ENCODE peak calls at places on chromosomes 13 and 19, in six cellular contexts. L, P, D, S, R and G are unnamed samples.

GRCh38 chr13:37288057-37288720 is 182.7 kb upstream of the CSNK1A1L start:
- DNase-seq in D (no peak), P (no peak), S (no peak), L (no peak), R (no peak), G (no peak)

GRCh38 chr13:77565635-77566034 is 30.1 kb downstream of the SCEL start:
- DNase-seq in P (no peak), R (no peak), S (no peak), L (no peak), D (no peak), G (no peak)

GRCh38 chr13:42615691-42616090 is 41.7 kb downstream of the TNFSF11 start:
- DNase-seq in P (no peak), L (no peak), S (no peak), R (no peak), D (no peak), G (no peak)

GRCh38 chr19:42412223-42412622 is 15.0 kb downstream of the LIPE start:
- DNase-seq in D (no peak), R (no peak), L (no peak), S (no peak), P (no peak), G (no peak)

GRCh38 chr13:36297259-36297599 is 385 bp downstream of the CCDC169 start:
- DNase-seq in S (no peak), L (no peak), P (no peak), D (no peak), R (no peak), G (no peak)

GRCh38 chr13:77345150-77345780 is 18.4 kb upstream of the MYCBP2 start:
- DNase-seq in D (no peak), P (no peak), L (no peak), R (no peak), S (no peak), G (no peak)

GRCh38 chr13:74883834-74884233 is 598.1 kb downstream of the TBC1D4 start:
- DNase-seq in S (no peak), R (no peak), D (no peak), P (no peak), L (no peak), G (no peak)

GRCh38 chr19:28567834-28568233 is 645.1 kb downstream of the UQCRFS1 start:
- DNase-seq in D (no peak), L (no peak), R (no peak), S (no peak), P (no peak), G (no peak)

GRCh38 chr19:7595466-7596133 is at the start of gene CAMSAP3:
- DNase-seq in D (peak; percentile 93), L (peak; percentile 31), P (no peak), S (no peak), R (peak; percentile 66), G (peak; percentile 82)

DNA sequence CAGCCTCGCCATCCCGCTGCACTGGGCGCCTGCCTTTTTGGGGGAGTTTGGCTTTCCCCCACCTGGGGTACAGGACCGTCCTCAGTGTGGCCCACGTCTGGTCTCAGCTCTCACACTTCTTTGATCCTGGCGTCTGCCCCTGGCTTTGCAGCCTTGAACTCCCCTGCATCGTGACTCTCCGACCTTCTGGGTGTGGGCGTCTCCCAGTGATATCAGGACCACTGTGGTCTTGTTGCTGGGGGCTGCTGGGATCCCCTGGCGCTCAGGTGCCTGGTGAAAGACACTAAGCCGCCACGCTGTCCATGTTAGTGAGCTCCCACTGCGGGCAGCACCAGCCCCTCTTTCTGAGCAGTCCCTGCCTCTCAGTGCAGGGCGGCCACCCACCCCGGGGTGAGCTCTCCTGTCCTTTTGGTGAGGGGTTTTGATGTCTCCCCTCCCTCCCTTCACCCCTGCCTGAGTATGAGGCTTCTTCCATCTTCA is 1.3 kb downstream of the CNOT3 start:
- DNase-seq in L (no peak), S (no peak), R (no peak), P (no peak), D (no peak), G (no peak)
- TF ChIP-seq POLR2A in L (no peak), S (no peak), R (no peak), P (no peak), D (no peak), G (no peak)

DNA sequence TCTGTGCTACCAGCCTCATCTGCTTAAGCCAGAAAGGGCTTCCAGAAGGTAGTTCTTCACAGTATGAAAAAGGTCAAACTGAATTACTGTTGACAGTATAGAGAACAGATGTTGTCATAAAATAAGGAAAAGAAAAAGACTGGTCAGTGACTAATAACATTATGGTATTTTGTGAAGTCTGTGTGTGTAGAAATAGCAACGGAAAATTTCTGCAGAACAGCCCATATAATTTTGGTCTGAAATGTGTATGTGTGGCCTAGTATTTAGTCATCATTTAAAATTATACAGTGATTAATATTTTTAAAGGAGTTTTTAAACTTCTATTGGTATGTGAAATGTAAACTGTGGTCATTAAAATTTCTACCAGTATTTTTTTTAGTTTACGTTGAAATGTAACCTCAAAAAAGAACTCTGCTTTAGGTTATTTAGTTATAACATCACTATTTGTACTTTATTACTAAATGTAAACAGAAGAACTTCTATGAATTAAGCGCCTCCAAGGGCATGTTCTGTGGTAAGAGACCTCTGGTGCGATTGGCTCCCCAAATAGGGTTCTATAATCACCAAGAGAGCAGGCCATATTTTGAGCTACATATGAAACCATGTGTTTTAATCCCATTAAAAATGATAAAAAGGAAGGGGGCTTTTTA is 3.3 kb upstream of the GPR183 start:
- DNase-seq in P (no peak), L (no peak), R (no peak), D (no peak), S (no peak), G (no peak)
- TF ChIP-seq POLR2AphosphoS5 in P (no peak), L (no peak), R (no peak), D (no peak), S (no peak), G (no peak)

GRCh38 chr19:1032264-1032867 is 6.0 kb downstream of the CNN2 start:
- DNase-seq in P (no peak), R (no peak), D (no peak), L (no peak), S (no peak), G (no peak)

GRCh38 chr19:1020868-1021425 is at the start of gene TMEM259:
- DNase-seq in P (peak; percentile 99), S (no peak), R (peak; percentile 98), D (peak; percentile 98), L (peak; percentile 89), G (peak; percentile 99)

GRCh38 chr19:1027953-1028902 is 1.8 kb downstream of the CNN2 start:
- DNase-seq in R (peak; percentile 80), P (peak; percentile 75), L (no peak), D (peak; percentile 94), S (no peak), G (peak; percentile 75)

GRCh38 chr19:1027020-1027952 is 878 bp downstream of the CNN2 start:
- DNase-seq in L (no peak), D (peak; percentile 85), R (no peak), S (no peak), P (no peak), G (no peak)

GRCh38 chr19:1026189-1027019 is at the start of gene CNN2:
- DNase-seq in P (peak; percentile 89), D (peak; percentile 97), S (no peak), L (no peak), R (peak; percentile 88), G (peak; percentile 86)
- TF ChIP-seq POLR2A in P (peak; percentile 72), D (peak; percentile 95), S (peak; percentile 93), L (peak; percentile 81), R (no peak), G (no peak)

GRCh38 chr13:110561335-110562033 is at the start of gene RAB20:
- DNase-seq in P (peak; percentile 66), L (no peak), D (peak; percentile 95), S (no peak), R (peak; percentile 92), G (peak; percentile 77)
- TF ChIP-seq POLR2AphosphoS5 in P (no peak), L (no peak), D (peak; percentile 81), S (peak; percentile 86), R (peak; percentile 88), G (no peak)

GRCh38 chr19:44993926-44994537 is 7.2 kb upstream of the RELB start:
- DNase-seq in L (no peak), D (no peak), P (no peak), R (no peak), S (no peak), G (no peak)
- TF ChIP-seq POLR2A in L (no peak), D (no peak), P (no peak), R (no peak), S (no peak), G (no peak)

GRCh38 chr19:1987197-1988187 is 28.0 kb downstream of the BTBD2 start:
- DNase-seq in D (peak; percentile 65), P (no peak), L (no peak), R (no peak), S (no peak), G (no peak)
- TF ChIP-seq POLR2AphosphoS5 in D (no peak), P (no peak), L (no peak), R (no peak), S (no peak), G (no peak)